ENCODE peak calls at places on chromosomes 13 and 19, in four cellular contexts. W, G, Q and X are unnamed samples.

GRCh38 chr13:99087954-99088491 is 110.2 kb upstream of the DOCK9 start:
- DNase-seq in Q (no peak), W (peak), G (no peak), X (no peak)

GRCh38 chr13:114131581-114132418 is 623 bp downstream of the RASA3 start:
- DNase-seq in Q (no peak), G (no peak), W (no peak), X (peak)

GRCh38 chr19:40646564-40647254 is 43.7 kb downstream of the NUMBL start:
- DNase-seq in W (no peak), G (no peak), Q (no peak), X (no peak)

GRCh38 chr19:29737461-29738000 is 22.5 kb upstream of the C19orf12 start:
- DNase-seq in Q (no peak), W (no peak), G (no peak), X (no peak)

GRCh38 chr19:13902993-13903555 is 2.8 kb downstream of the BRME1 start:
- DNase-seq in Q (no peak), G (no peak), W (peak), X (peak)

GRCh38 chr19:9793051-9793591 is 24.6 kb upstream of the ZNF846 start:
- DNase-seq in Q (no peak), W (peak), G (peak), X (peak)

GRCh38 chr13:41588899-41589298 is 131.5 kb downstream of the RGCC start:
- DNase-seq in W (peak), Q (no peak), G (peak), X (peak)

GRCh38 chr19:41355035-41355434 is 1.3 kb upstream of the TGFB1 start:
- DNase-seq in W (no peak), G (no peak), Q (no peak), X (no peak)

GRCh38 chr13:50015263-50015662 is at the start of gene KCNRG:
- DNase-seq in G (no peak), W (no peak), Q (no peak), X (no peak)

GRCh38 chr19:18763674-18764590 is 27.2 kb downstream of the COMP start:
- DNase-seq in Q (peak), G (no peak), W (no peak), X (no peak)

GRCh38 chr13:45511310-45512147 is 46.8 kb downstream of the COG3 start:
- DNase-seq in G (no peak), W (no peak), Q (no peak), X (peak)

GRCh38 chr19:33557720-33558119 is 36.1 kb upstream of the PEPD start:
- DNase-seq in W (no peak), G (no peak), Q (no peak), X (no peak)

GRCh38 chr19:7831452-7831851 is 1.4 kb downstream of the EVI5L start:
- DNase-seq in W (no peak), Q (no peak), G (no peak), X (peak)

GRCh38 chr13:55977436-55977835 is 1163.3 kb upstream of the PRR20A start:
- DNase-seq in W (no peak), G (no peak), Q (no peak), X (no peak)

GRCh38 chr19:21463449-21464105 is 41.8 kb upstream of the ZNF429 start:
- DNase-seq in Q (peak), W (peak), G (peak), X (peak)

GRCh38 chr19:48290341-48290922 is 20.6 kb downstream of the ZNF114 start:
- DNase-seq in Q (no peak), W (no peak), G (no peak), X (peak)

GRCh38 chr13:85140192-85140591 is 659.0 kb downstream of the SLITRK6 start:
- DNase-seq in Q (no peak), G (no peak), W (no peak), X (peak)

GRCh38 chr13:99015606-99016520 is 38.0 kb upstream of the DOCK9 start:
- DNase-seq in W (no peak), Q (no peak), G (no peak), X (no peak)

GRCh38 chr19:11251217-11251616 is 11.1 kb downstream of the DOCK6 start:
- DNase-seq in W (no peak), G (no peak), Q (no peak), X (no peak)

GRCh38 chr13:18946738-18947137 is 234.9 kb downstream of the TUBA3C start:
- DNase-seq in Q (no peak), G (no peak), W (no peak), X (no peak)

GRCh38 chr13:45209229-45209628 is 8.4 kb upstream of the KCTD4 start:
- DNase-seq in G (no peak), W (no peak), Q (no peak), X (no peak)

GRCh38 chr19:32622002-32622401 is 41.0 kb downstream of the PDCD5 start:
- DNase-seq in W (no peak), Q (no peak), G (no peak), X (no peak)

GRCh38 chr13:35747594-35747993 is 271.1 kb upstream of the MAB21L1 start:
- DNase-seq in G (no peak), Q (no peak), W (no peak), X (no peak)

GRCh38 chr13:35714588-35714987 is 238.1 kb upstream of the MAB21L1 start:
- DNase-seq in W (no peak), G (no peak), Q (no peak), X (no peak)

GRCh38 chr19:19548915-19549537 is 11.0 kb downstream of the CILP2 start:
- DNase-seq in G (no peak), Q (no peak), W (no peak), X (no peak)

GRCh38 chr13:98386632-98387031 is 190.3 kb downstream of the STK24 start:
- DNase-seq in G (no peak), W (no peak), Q (no peak), X (no peak)

GRCh38 chr13:109275848-109276247 is 510.5 kb downstream of the IRS2 start:
- DNase-seq in Q (no peak), G (no peak), W (no peak), X (peak)

GRCh38 chr13:29677627-29678026 is 82.1 kb upstream of the SLC7A1 start:
- DNase-seq in Q (no peak), W (no peak), G (no peak), X (no peak)

GRCh38 chr13:67069117-67069767 is 160.9 kb downstream of the PCDH9 start:
- DNase-seq in W (no peak), G (no peak), Q (no peak), X (peak)

GRCh38 chr13:59890064-59890463 is 273.7 kb downstream of the DIAPH3 start:
- DNase-seq in G (no peak), W (no peak), Q (no peak), X (no peak)

GRCh38 chr13:46179576-46180368 is 2.2 kb downstream of the LCP1 start:
- DNase-seq in W (peak), Q (peak), G (peak), X (no peak)

GRCh38 chr19:3289971-3290569 is 65.6 kb downstream of the CELF5 start:
- DNase-seq in Q (no peak), W (no peak), G (no peak), X (no peak)

GRCh38 chr13:73593199-73593765 is 534.5 kb downstream of the KLF5 start:
- DNase-seq in Q (no peak), W (no peak), G (no peak), X (no peak)

GRCh38 chr13:83536153-83536552 is 346.1 kb downstream of the SLITRK1 start:
- DNase-seq in W (no peak), G (no peak), Q (no peak), X (no peak)

GRCh38 chr19:42303101-42303464 is 659 bp upstream of the PAFAH1B3 start:
- DNase-seq in Q (no peak), G (no peak), W (no peak), X (no peak)

GRCh38 chr13:111981446-111982165 is 85.3 kb upstream of the SOX1 start:
- DNase-seq in Q (no peak), G (no peak), W (no peak), X (no peak)

GRCh38 chr19:11204943-11205349 is 7.6 kb upstream of the KANK2 start:
- DNase-seq in W (no peak), Q (no peak), G (no peak), X (no peak)

GRCh38 chr13:27997904-27998522 is 9.5 kb upstream of the URAD start:
- DNase-seq in Q (no peak), W (no peak), G (no peak), X (peak)

GRCh38 chr19:55362174-55362989 is 678 bp downstream of the GARIN5B start:
- DNase-seq in G (no peak), W (no peak), Q (no peak), X (no peak)

GRCh38 chr13:30870049-30870884 is 35.8 kb upstream of the MEDAG start:
- DNase-seq in W (peak), G (no peak), Q (peak), X (peak)